ENCODE peak calls at places on chromosomes 12 and 14, in five cellular contexts. One of them, this sample, is unnamed.
A peak's percentile ranks its signal among the peaks of the same experiment; 100 is the strongest.

GRCh38 chr12:77189463-77189862 is 124.1 kb upstream of the E2F7 start:
- DNase-seq in tibial nerve: no peak
- DNase-seq in pancreas: no peak
- DNase-seq in IMR-90: peak; percentile 80
- DNase-seq in Karpas-422: no peak
- DNase-seq in this sample: no peak

GRCh38 chr14:61891251-61891650 is 129.0 kb downstream of the SNAPC1 start:
- DNase-seq in tibial nerve: no peak
- DNase-seq in pancreas: no peak
- DNase-seq in IMR-90: peak; percentile 32
- DNase-seq in Karpas-422: peak; percentile 75
- DNase-seq in this sample: no peak

GRCh38 chr14:99702115-99702514 is 18.0 kb downstream of the CYP46A1 start:
- DNase-seq in tibial nerve: no peak
- DNase-seq in pancreas: no peak
- DNase-seq in IMR-90: no peak
- DNase-seq in Karpas-422: no peak
- DNase-seq in this sample: no peak

GRCh38 chr14:74697543-74697942 is 15.3 kb downstream of the AREL1 start:
- DNase-seq in tibial nerve: no peak
- DNase-seq in pancreas: no peak
- DNase-seq in IMR-90: peak; percentile 94
- DNase-seq in Karpas-422: no peak
- DNase-seq in this sample: no peak

GRCh38 chr14:73461478-73462077 is 3.2 kb upstream of the NUMB start:
- DNase-seq in tibial nerve: no peak
- DNase-seq in pancreas: no peak
- DNase-seq in IMR-90: no peak
- DNase-seq in Karpas-422: no peak
- DNase-seq in this sample: no peak

GRCh38 chr14:100190126-100190525 is 30.7 kb upstream of the DEGS2 start:
- DNase-seq in tibial nerve: no peak
- DNase-seq in pancreas: no peak
- DNase-seq in IMR-90: no peak
- DNase-seq in Karpas-422: no peak
- DNase-seq in this sample: no peak

GRCh38 chr14:104866451-104867370 is 1.6 kb downstream of the CEP170B start:
- DNase-seq in tibial nerve: no peak
- DNase-seq in pancreas: no peak
- DNase-seq in IMR-90: no peak
- DNase-seq in Karpas-422: no peak
- DNase-seq in this sample: no peak

GRCh38 chr12:53995311-53996187 is 4.4 kb upstream of the HOXC9 start:
- DNase-seq in tibial nerve: no peak
- DNase-seq in pancreas: peak; percentile 27
- DNase-seq in IMR-90: no peak
- DNase-seq in Karpas-422: no peak
- DNase-seq in this sample: no peak

GRCh38 chr12:67302162-67302561 is 33.0 kb downstream of the CAND1 start:
- DNase-seq in tibial nerve: no peak
- DNase-seq in pancreas: no peak
- DNase-seq in IMR-90: no peak
- DNase-seq in Karpas-422: no peak
- DNase-seq in this sample: no peak

GRCh38 chr12:67748761-67749075 is 100.2 kb downstream of the DYRK2 start:
- DNase-seq in tibial nerve: no peak
- DNase-seq in pancreas: no peak
- DNase-seq in IMR-90: peak; percentile 33
- DNase-seq in Karpas-422: no peak
- DNase-seq in this sample: no peak

GRCh38 chr12:1360812-1361211 is 233.6 kb downstream of the FBXL14 start:
- DNase-seq in tibial nerve: no peak
- DNase-seq in pancreas: no peak
- DNase-seq in IMR-90: peak; percentile 91
- DNase-seq in Karpas-422: no peak
- DNase-seq in this sample: no peak

GRCh38 chr14:75123991-75124390 is 2.9 kb downstream of the NEK9 start:
- DNase-seq in tibial nerve: no peak
- DNase-seq in pancreas: no peak
- DNase-seq in IMR-90: peak; percentile 86
- DNase-seq in Karpas-422: no peak
- DNase-seq in this sample: no peak

GRCh38 chr14:75977544-75977943 is 4.3 kb downstream of the TGFB3 start:
- DNase-seq in tibial nerve: no peak
- DNase-seq in pancreas: no peak
- DNase-seq in IMR-90: no peak
- DNase-seq in Karpas-422: no peak
- DNase-seq in this sample: no peak

GRCh38 chr14:78836777-78837176 is 666.6 kb downstream of the NRXN3 start:
- DNase-seq in tibial nerve: peak; percentile 21
- DNase-seq in pancreas: peak; percentile 13
- DNase-seq in IMR-90: peak; percentile 52
- DNase-seq in Karpas-422: peak; percentile 91
- DNase-seq in this sample: no peak

GRCh38 chr12:78441737-78442453 is 422.7 kb upstream of the SYT1 start:
- DNase-seq in tibial nerve: no peak
- DNase-seq in pancreas: no peak
- DNase-seq in IMR-90: peak; percentile 17
- DNase-seq in Karpas-422: no peak
- DNase-seq in this sample: no peak

GRCh38 chr12:119804011-119804641 is 73.0 kb downstream of the CIT start:
- DNase-seq in tibial nerve: peak; percentile 11
- DNase-seq in pancreas: peak; percentile 74
- DNase-seq in IMR-90: peak; percentile 78
- DNase-seq in Karpas-422: peak; percentile 86
- DNase-seq in this sample: no peak

GRCh38 chr12:7411343-7411742 is 32.6 kb downstream of the CD163L1 start:
- DNase-seq in tibial nerve: no peak
- DNase-seq in pancreas: no peak
- DNase-seq in IMR-90: no peak
- DNase-seq in Karpas-422: peak; percentile 68
- DNase-seq in this sample: no peak

GRCh38 chr14:50403433-50403832 is 6.8 kb upstream of the CDKL1 start:
- DNase-seq in tibial nerve: no peak
- DNase-seq in pancreas: no peak
- DNase-seq in IMR-90: peak; percentile 77
- DNase-seq in Karpas-422: no peak
- DNase-seq in this sample: no peak

GRCh38 chr12:48080821-48081220 is 25.1 kb downstream of the SENP1 start:
- DNase-seq in tibial nerve: no peak
- DNase-seq in pancreas: no peak
- DNase-seq in IMR-90: no peak
- DNase-seq in Karpas-422: no peak
- DNase-seq in this sample: no peak

GRCh38 chr14:74580275-74580672 is 31.8 kb downstream of the LTBP2 start:
- DNase-seq in tibial nerve: no peak
- DNase-seq in pancreas: no peak
- DNase-seq in IMR-90: no peak
- DNase-seq in Karpas-422: no peak
- DNase-seq in this sample: no peak

GRCh38 chr14:33393895-33394405 is 455.3 kb downstream of the NPAS3 start:
- DNase-seq in tibial nerve: no peak
- DNase-seq in pancreas: no peak
- DNase-seq in IMR-90: no peak
- DNase-seq in Karpas-422: no peak
- DNase-seq in this sample: no peak

GRCh38 chr14:77603654-77604270 is 12.7 kb downstream of the SPTLC2 start:
- DNase-seq in tibial nerve: peak; percentile 39
- DNase-seq in pancreas: no peak
- DNase-seq in IMR-90: no peak
- DNase-seq in Karpas-422: no peak
- DNase-seq in this sample: no peak

GRCh38 chr14:70333703-70334102 is 25.8 kb downstream of the COX16 start:
- DNase-seq in tibial nerve: no peak
- DNase-seq in pancreas: no peak
- DNase-seq in IMR-90: no peak
- DNase-seq in Karpas-422: no peak
- DNase-seq in this sample: no peak

GRCh38 chr14:70332015-70332414 is 27.5 kb downstream of the COX16 start:
- DNase-seq in tibial nerve: no peak
- DNase-seq in pancreas: no peak
- DNase-seq in IMR-90: no peak
- DNase-seq in Karpas-422: no peak
- DNase-seq in this sample: no peak

GRCh38 chr14:70338550-70338949 is 20.9 kb downstream of the COX16 start:
- DNase-seq in tibial nerve: no peak
- DNase-seq in pancreas: no peak
- DNase-seq in IMR-90: no peak
- DNase-seq in Karpas-422: no peak
- DNase-seq in this sample: no peak

GRCh38 chr14:70330596-70330995 is 28.9 kb downstream of the COX16 start:
- DNase-seq in tibial nerve: no peak
- DNase-seq in pancreas: no peak
- DNase-seq in IMR-90: no peak
- DNase-seq in Karpas-422: no peak
- DNase-seq in this sample: no peak

GRCh38 chr14:70333289-70333688 is 26.2 kb downstream of the COX16 start:
- DNase-seq in tibial nerve: no peak
- DNase-seq in pancreas: no peak
- DNase-seq in IMR-90: no peak
- DNase-seq in Karpas-422: no peak
- DNase-seq in this sample: no peak
- H3K9me3 ChIP-seq in tibial nerve: peaks cover 36% of the 10 kb centered on the region
- H3K9me3 ChIP-seq in pancreas: no peaks in the 10 kb centered on the region
- H3K9me3 ChIP-seq in IMR-90: peaks cover 8% of the 10 kb centered on the region
- H3K9me3 ChIP-seq in Karpas-422: peaks cover 50% of the 10 kb centered on the region
- H3K9me3 ChIP-seq in this sample: peaks cover 23% of the 10 kb centered on the region

DNA sequence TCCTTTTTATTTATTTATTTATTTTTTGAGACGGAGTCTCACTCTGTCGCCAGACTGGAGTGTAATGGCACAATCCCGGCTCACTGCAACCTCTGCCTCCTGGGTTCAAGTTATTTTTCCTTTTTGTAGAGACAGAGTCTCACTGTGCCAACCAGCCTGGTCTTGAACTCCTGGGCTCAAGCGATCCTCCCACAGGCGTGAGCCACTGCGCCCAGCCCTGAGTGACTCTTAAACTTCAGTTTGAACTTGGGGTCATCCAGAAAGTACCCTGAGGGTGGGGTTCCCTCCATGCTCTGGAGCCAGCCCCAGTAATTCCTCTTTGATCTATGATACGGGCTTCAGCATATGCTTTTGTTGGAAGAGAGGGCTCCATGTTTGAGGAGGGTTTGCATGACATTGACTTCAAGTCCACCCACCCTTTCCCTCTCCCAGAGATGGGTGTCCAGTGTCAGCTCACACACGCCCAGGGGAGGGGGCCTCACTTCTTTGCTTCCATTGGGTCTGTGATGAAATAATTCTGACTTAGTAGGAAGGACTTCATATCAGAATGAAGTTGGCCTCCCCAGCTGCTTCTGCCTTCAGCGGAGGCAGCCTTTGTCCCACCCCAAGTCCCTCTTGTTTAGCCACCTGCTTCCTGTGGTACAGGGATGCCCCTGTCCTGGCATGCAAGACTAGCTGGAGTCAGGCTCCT is 11.9 kb downstream of the SDS start:
- DNase-seq in tibial nerve: no peak
- DNase-seq in pancreas: no peak
- DNase-seq in IMR-90: no peak
- DNase-seq in Karpas-422: no peak
- DNase-seq in this sample: no peak
- H3K9me3 ChIP-seq in tibial nerve: peaks cover 5% of the 10 kb centered on the region
- H3K9me3 ChIP-seq in pancreas: no peaks in the 10 kb centered on the region
- H3K9me3 ChIP-seq in IMR-90: no peaks in the 10 kb centered on the region
- H3K9me3 ChIP-seq in Karpas-422: no peaks in the 10 kb centered on the region
- H3K9me3 ChIP-seq in this sample: no peaks in the 10 kb centered on the region

GRCh38 chr14:90518075-90518940 is 121.5 kb downstream of the CALM1 start:
- DNase-seq in tibial nerve: no peak
- DNase-seq in pancreas: no peak
- DNase-seq in IMR-90: no peak
- DNase-seq in Karpas-422: no peak
- DNase-seq in this sample: no peak
- H3K9me3 ChIP-seq in tibial nerve: peaks cover 2% of the 10 kb centered on the region
- H3K9me3 ChIP-seq in pancreas: no peaks in the 10 kb centered on the region
- H3K9me3 ChIP-seq in IMR-90: no peaks in the 10 kb centered on the region
- H3K9me3 ChIP-seq in Karpas-422: no peaks in the 10 kb centered on the region
- H3K9me3 ChIP-seq in this sample: no peaks in the 10 kb centered on the region

GRCh38 chr12:122836027-122836921 is 1.0 kb downstream of the HIP1R start:
- DNase-seq in tibial nerve: no peak
- DNase-seq in pancreas: peak; percentile 44
- DNase-seq in IMR-90: peak; percentile 16
- DNase-seq in Karpas-422: peak; percentile 67
- DNase-seq in this sample: no peak

GRCh38 chr12:122834229-122834920 is 882 bp upstream of the HIP1R start:
- DNase-seq in tibial nerve: peak; percentile 33
- DNase-seq in pancreas: peak; percentile 57
- DNase-seq in IMR-90: peak; percentile 44
- DNase-seq in Karpas-422: peak; percentile 55
- DNase-seq in this sample: no peak

GRCh38 chr12:122834921-122835692 is at the start of gene HIP1R:
- DNase-seq in tibial nerve: no peak
- DNase-seq in pancreas: peak; percentile 76
- DNase-seq in IMR-90: no peak
- DNase-seq in Karpas-422: peak; percentile 76
- DNase-seq in this sample: peak; percentile 44

GRCh38 chr12:122837306-122838265 is 2.3 kb downstream of the HIP1R start:
- DNase-seq in tibial nerve: no peak
- DNase-seq in pancreas: peak; percentile 51
- DNase-seq in IMR-90: no peak
- DNase-seq in Karpas-422: no peak
- DNase-seq in this sample: no peak

DNA sequence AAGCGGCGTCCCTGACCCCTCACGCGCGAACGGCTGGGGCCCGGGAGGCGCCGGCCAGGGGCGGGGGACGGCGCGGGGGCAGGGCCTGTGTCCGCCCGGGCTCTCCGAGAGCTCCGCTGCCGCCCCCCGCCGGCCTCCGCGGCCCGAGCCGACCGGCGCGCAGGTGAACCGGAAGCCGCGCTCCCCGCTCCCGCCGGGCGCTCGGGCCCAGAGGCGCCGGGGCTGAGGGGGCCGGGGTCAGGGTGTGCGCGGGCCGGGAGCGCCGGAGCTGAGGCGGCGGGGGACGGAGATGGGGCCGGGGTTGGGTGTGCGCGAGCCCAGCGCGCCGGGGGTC is 403 bp downstream of the HIP1R start:
- DNase-seq in tibial nerve: no peak
- DNase-seq in pancreas: peak; percentile 59
- DNase-seq in IMR-90: no peak
- DNase-seq in Karpas-422: peak; percentile 64
- DNase-seq in this sample: no peak
- H3K9me3 ChIP-seq in tibial nerve: no peaks in the 10 kb centered on the region
- H3K9me3 ChIP-seq in pancreas: no peaks in the 10 kb centered on the region
- H3K9me3 ChIP-seq in IMR-90: peaks cover 2% of the 10 kb centered on the region
- H3K9me3 ChIP-seq in Karpas-422: no peaks in the 10 kb centered on the region
- H3K9me3 ChIP-seq in this sample: no peaks in the 10 kb centered on the region